ENCODE peak calls at places on chromosomes 12 and 14, in nine cellular contexts. B is fibroblast of lung; F is upper lobe of left lung; L is ovary; V is left lung; J is effector memory CD4-positive, alpha-beta T cell; X is tibial nerve; Z is OCI-LY7; E is ascending aorta. K is an unnamed sample.
A peak's percentile ranks its signal among the peaks of the same experiment; 100 is the strongest.

GRCh38 chr12:55997535-55997859 is 421 bp downstream of the SUOX start:
- DNase-seq in B (no peak), F (no peak), L (no peak), V (no peak), J (no peak), X (no peak), Z (no peak), E (no peak), K (no peak)

GRCh38 chr12:98126637-98127335 is 388.6 kb upstream of the TMPO start:
- DNase-seq in B (no peak), F (no peak), L (no peak), V (no peak), J (no peak), X (no peak), Z (no peak), E (no peak), K (no peak)

GRCh38 chr14:51925980-51926379 is 63.4 kb upstream of the RTRAF start:
- DNase-seq in B (no peak), F (no peak), L (no peak), V (no peak), J (no peak), X (no peak), Z (no peak), E (no peak), K (no peak)

GRCh38 chr12:79648872-79649271 is 41.9 kb downstream of the PAWR start:
- DNase-seq in B (no peak), F (no peak), L (no peak), V (no peak), J (no peak), X (no peak), Z (no peak), E (no peak), K (no peak)

GRCh38 chr14:104227806-104228205 is 89.4 kb downstream of the KIF26A start:
- DNase-seq in B (no peak), F (no peak), L (no peak), V (no peak), J (no peak), X (no peak), Z (peak; percentile 33), E (no peak), K (no peak)

GRCh38 chr14:88002421-88002820 is 2.5 kb upstream of the GPR65 start:
- DNase-seq in B (no peak), F (no peak), L (no peak), V (no peak), J (no peak), X (no peak), Z (peak; percentile 19), E (no peak), K (no peak)

GRCh38 chr12:127656261-127656660 is 610.7 kb upstream of the TMEM132C start:
- DNase-seq in B (no peak), F (no peak), L (no peak), V (no peak), J (no peak), X (no peak), Z (no peak), E (no peak), K (peak; percentile 19)

GRCh38 chr14:75871181-75871880 is 110.5 kb downstream of the TGFB3 start:
- DNase-seq in B (no peak), F (no peak), L (no peak), V (no peak), J (no peak), X (no peak), Z (no peak), E (no peak), K (no peak)

GRCh38 chr14:35412281-35413057 is 7.9 kb upstream of the NFKBIA start:
- DNase-seq in B (peak; percentile 47), F (no peak), L (no peak), V (no peak), J (no peak), X (no peak), Z (no peak), E (no peak), K (no peak)

GRCh38 chr14:101599234-101599885 is 38.1 kb downstream of the DIO3 start:
- DNase-seq in B (no peak), F (no peak), L (no peak), V (no peak), J (no peak), X (no peak), Z (no peak), E (no peak), K (peak; percentile 12)

GRCh38 chr12:58728397-58728796 is 191.9 kb downstream of the LRIG3 start:
- DNase-seq in B (no peak), F (no peak), L (no peak), V (no peak), J (no peak), X (no peak), Z (no peak), E (no peak), K (no peak)

GRCh38 chr14:76773956-76774355 is 12.7 kb downstream of the VASH1 start:
- DNase-seq in B (no peak), F (no peak), L (no peak), V (no peak), J (no peak), X (no peak), Z (no peak), E (no peak), K (no peak)

GRCh38 chr12:14024589-14024988 is 43.2 kb upstream of the GRIN2B start:
- DNase-seq in B (no peak), F (no peak), L (no peak), V (no peak), J (no peak), X (no peak), Z (no peak), E (no peak), K (no peak)

GRCh38 chr12:21456291-21456780 is 18.9 kb downstream of the PYROXD1 start:
- DNase-seq in B (no peak), F (no peak), L (no peak), V (no peak), J (peak; percentile 11), X (no peak), Z (no peak), E (no peak), K (no peak)

GRCh38 chr12:121576851-121577391 is 3.9 kb downstream of the KDM2B start:
- DNase-seq in B (peak; percentile 87), F (no peak), L (peak; percentile 27), V (no peak), J (no peak), X (no peak), Z (no peak), E (no peak), K (peak; percentile 86)
- H3K9me3 ChIP-seq in B (no peaks in the 10 kb centered on the region), F (no peaks in the 10 kb centered on the region), L (no peaks in the 10 kb centered on the region), V (no peaks in the 10 kb centered on the region), J (no peaks in the 10 kb centered on the region), X (no peaks in the 10 kb centered on the region), Z (no peaks in the 10 kb centered on the region), E (no peaks in the 10 kb centered on the region), K (no peaks in the 10 kb centered on the region)

DNA sequence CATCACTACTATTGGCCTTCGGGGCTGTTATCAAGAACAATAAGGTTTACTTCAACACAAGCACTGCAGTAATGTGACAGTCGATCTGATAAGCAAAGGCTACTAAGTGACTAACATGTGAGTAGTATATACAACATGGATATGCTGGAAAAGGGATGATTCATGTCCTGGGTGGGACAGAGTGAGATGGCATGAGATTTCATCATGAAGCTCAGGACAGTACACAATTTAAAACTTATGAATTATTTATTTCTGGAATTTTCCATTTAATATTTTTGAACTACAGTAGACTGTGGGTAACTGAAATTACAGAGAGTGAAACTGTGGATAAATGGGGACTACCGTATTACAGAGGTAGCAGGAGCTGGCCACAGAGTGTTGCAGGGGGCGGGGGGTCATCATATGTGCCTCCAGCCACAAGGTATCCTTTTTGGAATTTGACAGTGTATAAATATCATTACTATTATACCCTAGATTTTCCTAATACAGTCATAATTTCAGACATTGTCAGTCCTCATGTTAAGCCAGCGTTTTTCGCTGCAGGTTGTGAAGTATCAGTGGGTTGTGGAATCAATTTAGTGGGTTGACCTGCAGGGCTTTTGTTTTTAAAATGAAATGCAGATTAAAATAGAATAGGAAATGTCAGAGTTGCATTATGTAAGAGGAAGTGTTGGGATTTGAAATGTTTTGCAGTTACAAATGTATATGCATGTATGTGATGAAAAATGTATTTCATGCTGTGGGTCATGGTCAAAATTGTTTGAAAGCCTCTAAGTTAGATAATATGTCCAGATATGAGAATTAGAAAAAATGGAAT is 148.0 kb upstream of the NUDT4 start:
- DNase-seq in B (peak; percentile 98), F (no peak), L (no peak), V (no peak), J (no peak), X (no peak), Z (no peak), E (no peak), K (peak; percentile 42)
- H3K27ac ChIP-seq in B (peak overlapping the region; percentile 66), F (no peak overlapping the region), L (no peak overlapping the region), V (no peak overlapping the region), J (no peak overlapping the region), X (no peak overlapping the region), Z (no peak overlapping the region), E (no peak overlapping the region), K (peak overlapping the region; percentile 63)

GRCh38 chr14:44108601-44109000 is 398.5 kb downstream of the FSCB start:
- DNase-seq in B (peak; percentile 5), F (no peak), L (no peak), V (no peak), J (no peak), X (no peak), Z (no peak), E (no peak), K (no peak)
- H3K9me3 ChIP-seq in B (no peaks in the 10 kb centered on the region), F (no peaks in the 10 kb centered on the region), L (no peaks in the 10 kb centered on the region), V (peaks cover 23% of the 10 kb centered on the region), J (no peaks in the 10 kb centered on the region), X (peaks cover 8% of the 10 kb centered on the region), Z (no peaks in the 10 kb centered on the region), E (no peaks in the 10 kb centered on the region), K (no peaks in the 10 kb centered on the region)

DNA sequence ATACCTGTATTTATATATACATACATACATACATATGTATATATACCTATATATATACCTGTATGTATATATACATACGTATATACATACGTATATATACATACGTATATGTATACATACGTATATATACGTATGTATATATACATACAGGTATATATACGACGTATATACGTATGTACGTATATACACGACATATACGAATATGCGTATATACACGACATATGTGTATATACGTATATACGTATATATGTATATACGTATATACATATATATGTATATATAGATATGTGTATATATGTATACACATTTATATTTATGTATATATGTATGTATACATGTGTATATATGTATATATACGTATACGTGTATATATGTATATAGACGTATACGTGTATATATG is 92.7 kb upstream of the ABCD2 start:
- DNase-seq in B (no peak), F (no peak), L (no peak), V (no peak), J (no peak), X (no peak), Z (no peak), E (no peak), K (no peak)
- H3K27ac ChIP-seq in B (no peak overlapping the region), F (no peak overlapping the region), L (no peak overlapping the region), V (no peak overlapping the region), J (no peak overlapping the region), X (no peak overlapping the region), Z (no peak overlapping the region), E (no peak overlapping the region), K (no peak overlapping the region)